ENCODE peak calls at places on chromosomes 11 and 22, in eight cellular contexts. H is GM23338; B is stromal cell of bone marrow; R is fibroblast of lung; U is SJSA1; V is A549; K is activated naive CD8-positive, alpha-beta T cell treated with anti-CD3 and anti-CD28 coated beads, Interleukin-2, amount 50 U/mL, for 24 hours; G is PC-3. T is an unnamed sample.

GRCh38 chr11:44397586-44398178 is 87.7 kb upstream of the ALX4 start:
- DNase-seq in H (no peak), B (no peak), R (no peak), U (no peak), V (no peak), K (no peak), G (no peak), T (no peak)

GRCh38 chr11:61549662-61550568 is 31.0 kb downstream of the SYT7 start:
- DNase-seq in H (no peak), B (no peak), R (no peak), U (no peak), V (no peak), K (no peak), G (no peak), T (no peak)

GRCh38 chr11:33158596-33158995 is 2.7 kb downstream of the CSTF3 start:
- DNase-seq in H (no peak), B (no peak), R (no peak), U (no peak), V (no peak), K (no peak), G (no peak), T (no peak)

GRCh38 chr11:2428322-2428795 is 16.0 kb downstream of the TRPM5 start:
- DNase-seq in H (peak), B (peak), R (peak), U (peak), V (peak), K (peak), G (peak), T (peak)

GRCh38 chr22:33962409-33962808 is 42.1 kb upstream of the LARGE1 start:
- DNase-seq in H (no peak), B (no peak), R (no peak), U (no peak), V (no peak), K (no peak), G (no peak), T (no peak)

GRCh38 chr11:102518296-102519094 is 12.1 kb downstream of the MMP7 start:
- DNase-seq in H (peak), B (peak), R (peak), U (no peak), V (no peak), K (no peak), G (peak), T (no peak)

GRCh38 chr22:41429232-41429945 is 17.2 kb downstream of the TOB2 start:
- DNase-seq in H (no peak), B (no peak), R (no peak), U (no peak), V (no peak), K (no peak), G (no peak), T (no peak)

GRCh38 chr11:126871792-126872191 is 128.8 kb downstream of the KIRREL3 start:
- DNase-seq in H (no peak), B (no peak), R (no peak), U (no peak), V (peak), K (no peak), G (no peak), T (peak)

GRCh38 chr11:45052361-45052760 is 94.1 kb upstream of the PRDM11 start:
- DNase-seq in H (no peak), B (no peak), R (no peak), U (no peak), V (no peak), K (no peak), G (no peak), T (no peak)

GRCh38 chr22:45970709-45971388 is 6.1 kb downstream of the WNT7B start:
- DNase-seq in H (peak), B (no peak), R (peak), U (no peak), V (no peak), K (no peak), G (no peak), T (no peak)

GRCh38 chr11:82858556-82859091 is 41.6 kb downstream of the PRCP start:
- DNase-seq in H (no peak), B (no peak), R (peak), U (peak), V (no peak), K (no peak), G (peak), T (no peak)